ENCODE peak calls at places on chromosomes 11 and 22, in six cellular contexts. B is IMR-90, H is mesenchymal stem cell, Y is H1, Q is mesendoderm, N is H9. G is an unnamed sample.
A peak's percentile ranks its signal among the peaks of the same experiment; 100 is the strongest.

GRCh38 chr22:23394525-23395326 is 185.4 kb downstream of the IGLL1 start:
- DNase-seq in B (no peak), H (no peak), Y (no peak), Q (no peak), N (no peak), G (no peak)

GRCh38 chr11:70067591-70068341 is 10.4 kb upstream of the ANO1 start:
- DNase-seq in B (no peak), H (no peak), Y (no peak), Q (peak; percentile 85), N (peak; percentile 68), G (peak; percentile 41)

GRCh38 chr11:35030716-35031213 is 108.2 kb upstream of the CD44 start:
- DNase-seq in B (peak; percentile 98), H (peak; percentile 99), Y (no peak), Q (peak; percentile 78), N (no peak), G (no peak)

GRCh38 chr22:19932367-19933206 is 9.0 kb upstream of the COMT start:
- DNase-seq in B (no peak), H (no peak), Y (no peak), Q (no peak), N (no peak), G (no peak)

GRCh38 chr11:33930317-33931021 is 38.6 kb upstream of the LMO2 start:
- DNase-seq in B (no peak), H (peak; percentile 85), Y (no peak), Q (no peak), N (no peak), G (no peak)

GRCh38 chr11:45457649-45458048 is 171.5 kb upstream of the SYT13 start:
- DNase-seq in B (peak; percentile 79), H (peak; percentile 86), Y (no peak), Q (peak; percentile 71), N (no peak), G (no peak)

GRCh38 chr11:102266111-102266510 is 51.2 kb upstream of the BIRC3 start:
- DNase-seq in B (no peak), H (no peak), Y (no peak), Q (no peak), N (no peak), G (no peak)

GRCh38 chr11:106997241-106997640 is 21.0 kb downstream of the GUCY1A2 start:
- DNase-seq in B (no peak), H (no peak), Y (no peak), Q (no peak), N (no peak), G (no peak)

GRCh38 chr11:122723576-122723975 is 68.1 kb downstream of the UBASH3B start:
- DNase-seq in B (peak; percentile 45), H (no peak), Y (no peak), Q (no peak), N (no peak), G (no peak)

GRCh38 chr22:22737590-22737989 is 93.2 kb downstream of the GGTLC2 start:
- DNase-seq in B (no peak), H (no peak), Y (no peak), Q (no peak), N (no peak), G (no peak)

GRCh38 chr11:34680918-34681554 is 60.1 kb downstream of the EHF start:
- DNase-seq in B (peak; percentile 78), H (peak; percentile 84), Y (peak; percentile 5), Q (peak; percentile 61), N (no peak), G (no peak)

GRCh38 chr11:1149545-1149944 is 8.2 kb upstream of the MUC5AC start:
- DNase-seq in B (no peak), H (no peak), Y (no peak), Q (no peak), N (no peak), G (no peak)

GRCh38 chr11:112012877-112013276 is 12.3 kb upstream of the DLAT start:
- DNase-seq in B (peak; percentile 52), H (peak; percentile 72), Y (no peak), Q (peak; percentile 6), N (no peak), G (no peak)

GRCh38 chr22:31323578-31324550 is 22.3 kb downstream of the PATZ1 start:
- DNase-seq in B (no peak), H (no peak), Y (no peak), Q (no peak), N (no peak), G (no peak)

GRCh38 chr11:103035656-103036434 is 56.1 kb downstream of the DCUN1D5 start:
- DNase-seq in B (peak; percentile 86), H (peak; percentile 95), Y (no peak), Q (peak; percentile 86), N (no peak), G (peak; percentile 24)

GRCh38 chr11:115066111-115066660 is 387.9 kb downstream of the NXPE2 start:
- DNase-seq in B (no peak), H (no peak), Y (no peak), Q (no peak), N (no peak), G (no peak)

GRCh38 chr11:123354371-123354770 is 75.7 kb upstream of the GRAMD1B start:
- DNase-seq in B (no peak), H (no peak), Y (no peak), Q (no peak), N (no peak), G (no peak)

GRCh38 chr22:35480143-35480542 is 60.5 kb upstream of the RASD2 start:
- DNase-seq in B (peak; percentile 16), H (peak; percentile 37), Y (no peak), Q (no peak), N (peak; percentile 13), G (no peak)

GRCh38 chr22:46763051-46763705 is 728 bp downstream of the TBC1D22A start:
- DNase-seq in B (peak; percentile 7), H (peak; percentile 46), Y (no peak), Q (peak; percentile 30), N (no peak), G (no peak)

GRCh38 chr22:46737105-46737975 is 712 bp downstream of the CERK start:
- DNase-seq in B (peak; percentile 34), H (peak; percentile 47), Y (no peak), Q (peak; percentile 50), N (peak; percentile 46), G (no peak)

GRCh38 chr11:72642815-72643511 is 31.3 kb downstream of the PDE2A start:
- DNase-seq in B (peak; percentile 11), H (peak; percentile 67), Y (peak; percentile 19), Q (peak; percentile 73), N (peak; percentile 79), G (peak; percentile 71)

GRCh38 chr11:65503923-65504670 is 5.3 kb downstream of the MALAT1 start:
- DNase-seq in B (peak; percentile 59), H (peak; percentile 82), Y (no peak), Q (peak; percentile 68), N (no peak), G (no peak)

GRCh38 chr22:47169801-47170140 is 407.3 kb downstream of the TBC1D22A start:
- DNase-seq in B (no peak), H (no peak), Y (no peak), Q (no peak), N (no peak), G (no peak)

GRCh38 chr11:18490319-18490718 is 34.7 kb downstream of the LDHAL6A start:
- DNase-seq in B (peak; percentile 2), H (no peak), Y (no peak), Q (no peak), N (no peak), G (no peak)

GRCh38 chr11:34349882-34350281 is 7.9 kb downstream of the ABTB2 start:
- DNase-seq in B (peak; percentile 24), H (peak; percentile 36), Y (no peak), Q (no peak), N (peak; percentile 18), G (no peak)

GRCh38 chr11:77320351-77320750 is 18.9 kb upstream of the GDPD4 start:
- DNase-seq in B (peak; percentile 21), H (no peak), Y (no peak), Q (no peak), N (no peak), G (no peak)

GRCh38 chr11:6640985-6641701 is 14.5 kb downstream of the DCHS1 start:
- DNase-seq in B (no peak), H (no peak), Y (no peak), Q (no peak), N (no peak), G (no peak)

GRCh38 chr11:129639300-129639699 is 176.3 kb upstream of the TMEM45B start:
- DNase-seq in B (peak; percentile 99), H (peak; percentile 97), Y (no peak), Q (no peak), N (no peak), G (no peak)

GRCh38 chr11:122871302-122871701 is 11.3 kb upstream of the JHY start:
- DNase-seq in B (no peak), H (no peak), Y (no peak), Q (no peak), N (no peak), G (no peak)

GRCh38 chr11:17736921-17737817 is 2.6 kb downstream of the KCNC1 start:
- DNase-seq in B (no peak), H (no peak), Y (no peak), Q (no peak), N (no peak), G (no peak)

GRCh38 chr22:21714784-21715183 is 20.8 kb downstream of the YPEL1 start:
- DNase-seq in B (peak; percentile 27), H (no peak), Y (no peak), Q (no peak), N (no peak), G (no peak)

GRCh38 chr22:39563571-39564428 is 6.8 kb upstream of the CACNA1I start:
- DNase-seq in B (no peak), H (no peak), Y (no peak), Q (no peak), N (no peak), G (no peak)
- H3K23ac ChIP-seq in B (no peak overlapping the region), H (no peak overlapping the region), Y (no peak overlapping the region), Q (no peak overlapping the region), N (no peak overlapping the region), G (peak overlapping the region; percentile 1)

DNA sequence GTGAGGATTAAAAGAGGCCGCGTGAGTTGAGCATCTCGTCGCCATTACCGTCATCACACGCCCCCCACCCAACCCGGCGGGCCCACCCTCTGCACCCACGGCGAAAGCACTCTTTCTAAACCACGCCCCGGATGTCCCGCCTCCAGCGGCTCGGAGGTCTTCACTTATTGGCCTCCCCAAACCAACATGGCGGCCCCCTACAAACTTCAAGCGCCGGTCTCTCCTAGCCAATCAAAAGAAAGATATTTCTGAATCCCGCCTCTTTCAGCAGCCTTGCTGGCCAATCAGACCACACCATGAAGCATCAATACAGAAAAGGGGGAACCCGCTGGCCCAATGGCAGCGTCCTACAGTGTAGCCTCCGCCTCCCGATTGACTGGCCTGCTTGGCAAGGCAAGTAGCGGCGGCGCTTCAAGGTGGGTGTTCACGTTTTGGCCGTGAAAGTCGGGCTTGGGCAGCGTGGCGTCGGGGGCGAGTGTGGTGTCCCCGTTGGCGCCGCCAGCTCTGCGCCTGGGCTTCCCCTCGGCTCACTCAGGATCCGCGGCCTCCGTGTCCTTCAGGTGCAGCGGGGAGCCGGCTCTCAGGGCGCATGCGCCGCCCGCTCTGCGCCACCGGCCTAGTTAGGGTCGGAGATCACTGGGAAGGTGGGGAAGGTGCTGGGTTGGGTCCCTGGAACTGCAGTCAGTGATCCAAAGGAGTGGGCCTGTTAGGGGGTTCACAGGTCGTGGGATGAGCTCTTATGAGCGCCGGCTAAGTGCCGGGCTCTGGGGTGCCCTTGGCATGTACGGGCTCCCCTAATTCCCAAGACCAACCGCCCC is at the start of gene NDUFS8:
- DNase-seq in B (peak; percentile 99), H (peak; percentile 99), Y (peak; percentile 96), Q (peak; percentile 100), N (peak; percentile 99), G (peak; percentile 99)
- H2AK5ac ChIP-seq in B (peak within 1 kb of the TSS; percentile 99), H (peak within 1 kb of the TSS; percentile 24), Y (peak within 1 kb of the TSS; percentile 54), Q (peak within 1 kb of the TSS; percentile 90), N (no peak within 1 kb of the TSS), G (peak within 1 kb of the TSS; percentile 95)

GRCh38 chr22:41820447-41820846 is 12.5 kb upstream of the SREBF2 start:
- DNase-seq in B (no peak), H (no peak), Y (no peak), Q (no peak), N (no peak), G (no peak)
- H2BK15ac ChIP-seq in B (no peak overlapping the region), H (no peak overlapping the region), Y (no peak overlapping the region), Q (no peak overlapping the region), N (no peak overlapping the region), G (no peak overlapping the region)

GRCh38 chr11:43835104-43835503 is 45.5 kb upstream of the ALKBH3 start:
- DNase-seq in B (no peak), H (peak; percentile 33), Y (no peak), Q (no peak), N (no peak), G (peak; percentile 26)
- H3K23ac ChIP-seq in B (no peak overlapping the region), H (no peak overlapping the region), Y (no peak overlapping the region), Q (no peak overlapping the region), N (no peak overlapping the region), G (no peak overlapping the region)